ENCODE peak calls at places on chromosomes 7 and 10, in six cellular contexts. One of them, this sample, is unnamed. For H3K4me1, the result is how much of the 10 kb centered on the place peaks cover.

GRCh38 chr10:11472158-11472753 is 139.2 kb downstream of the USP6NL start:
- DNase-seq in CD8-positive, alpha-beta memory T cell: peak
- DNase-seq in neural progenitor cell: peak
- DNase-seq in SJCRH30: peak
- DNase-seq in upper lobe of right lung: no peak
- DNase-seq in mesenchymal stem cell: peak
- DNase-seq in this sample: no peak

GRCh38 chr7:107666804-107667203 is 6.2 kb downstream of the SLC26A4 start:
- DNase-seq in CD8-positive, alpha-beta memory T cell: no peak
- DNase-seq in neural progenitor cell: no peak
- DNase-seq in SJCRH30: no peak
- DNase-seq in upper lobe of right lung: no peak
- DNase-seq in mesenchymal stem cell: no peak
- DNase-seq in this sample: no peak

GRCh38 chr10:71542476-71542875 is 145.8 kb downstream of the CDH23 start:
- DNase-seq in CD8-positive, alpha-beta memory T cell: no peak
- DNase-seq in neural progenitor cell: no peak
- DNase-seq in SJCRH30: no peak
- DNase-seq in upper lobe of right lung: no peak
- DNase-seq in mesenchymal stem cell: no peak
- DNase-seq in this sample: no peak

GRCh38 chr7:116802784-116803183 is 59.6 kb upstream of the CAPZA2 start:
- DNase-seq in CD8-positive, alpha-beta memory T cell: no peak
- DNase-seq in neural progenitor cell: peak
- DNase-seq in SJCRH30: peak
- DNase-seq in upper lobe of right lung: no peak
- DNase-seq in mesenchymal stem cell: peak
- DNase-seq in this sample: no peak

GRCh38 chr7:121041516-121042148 is 53.1 kb downstream of the CPED1 start:
- DNase-seq in CD8-positive, alpha-beta memory T cell: no peak
- DNase-seq in neural progenitor cell: no peak
- DNase-seq in SJCRH30: peak
- DNase-seq in upper lobe of right lung: no peak
- DNase-seq in mesenchymal stem cell: no peak
- DNase-seq in this sample: no peak

GRCh38 chr7:11833431-11833830 is 1.4 kb upstream of the THSD7A start:
- DNase-seq in CD8-positive, alpha-beta memory T cell: no peak
- DNase-seq in neural progenitor cell: peak
- DNase-seq in SJCRH30: peak
- DNase-seq in upper lobe of right lung: no peak
- DNase-seq in mesenchymal stem cell: no peak
- DNase-seq in this sample: no peak

GRCh38 chr10:49135575-49136313 is 1.9 kb upstream of the FAM170B start:
- DNase-seq in CD8-positive, alpha-beta memory T cell: no peak
- DNase-seq in neural progenitor cell: no peak
- DNase-seq in SJCRH30: no peak
- DNase-seq in upper lobe of right lung: no peak
- DNase-seq in mesenchymal stem cell: peak
- DNase-seq in this sample: no peak

GRCh38 chr10:22849077-22849810 is 78.6 kb upstream of the ARMC3 start:
- DNase-seq in CD8-positive, alpha-beta memory T cell: no peak
- DNase-seq in neural progenitor cell: no peak
- DNase-seq in SJCRH30: peak
- DNase-seq in upper lobe of right lung: peak
- DNase-seq in mesenchymal stem cell: no peak
- DNase-seq in this sample: no peak

GRCh38 chr10:125134483-125134848 is 25.9 kb downstream of the CTBP2 start:
- DNase-seq in CD8-positive, alpha-beta memory T cell: no peak
- DNase-seq in neural progenitor cell: no peak
- DNase-seq in SJCRH30: no peak
- DNase-seq in upper lobe of right lung: peak
- DNase-seq in mesenchymal stem cell: no peak
- DNase-seq in this sample: no peak

GRCh38 chr10:88949912-88950664 is 2.5 kb downstream of the ACTA2 start:
- DNase-seq in CD8-positive, alpha-beta memory T cell: no peak
- DNase-seq in neural progenitor cell: no peak
- DNase-seq in SJCRH30: no peak
- DNase-seq in upper lobe of right lung: no peak
- DNase-seq in mesenchymal stem cell: no peak
- DNase-seq in this sample: no peak

GRCh38 chr7:108863221-108863848 is 293.7 kb downstream of the DNAJB9 start:
- DNase-seq in CD8-positive, alpha-beta memory T cell: no peak
- DNase-seq in neural progenitor cell: peak
- DNase-seq in SJCRH30: no peak
- DNase-seq in upper lobe of right lung: no peak
- DNase-seq in mesenchymal stem cell: no peak
- DNase-seq in this sample: no peak

GRCh38 chr7:142697270-142697669 is 52.0 kb upstream of the PRSS1 start:
- DNase-seq in CD8-positive, alpha-beta memory T cell: no peak
- DNase-seq in neural progenitor cell: no peak
- DNase-seq in SJCRH30: no peak
- DNase-seq in upper lobe of right lung: no peak
- DNase-seq in mesenchymal stem cell: no peak
- DNase-seq in this sample: no peak

GRCh38 chr7:118072893-118073674 is 110.9 kb upstream of the LSM8 start:
- DNase-seq in CD8-positive, alpha-beta memory T cell: no peak
- DNase-seq in neural progenitor cell: no peak
- DNase-seq in SJCRH30: no peak
- DNase-seq in upper lobe of right lung: no peak
- DNase-seq in mesenchymal stem cell: no peak
- DNase-seq in this sample: no peak

GRCh38 chr7:137932881-137933269 is 69.0 kb downstream of the CREB3L2 start:
- DNase-seq in CD8-positive, alpha-beta memory T cell: no peak
- DNase-seq in neural progenitor cell: no peak
- DNase-seq in SJCRH30: no peak
- DNase-seq in upper lobe of right lung: no peak
- DNase-seq in mesenchymal stem cell: peak
- DNase-seq in this sample: no peak

GRCh38 chr10:93917064-93917391 is 23.2 kb downstream of the SLC35G1 start:
- DNase-seq in CD8-positive, alpha-beta memory T cell: no peak
- DNase-seq in neural progenitor cell: no peak
- DNase-seq in SJCRH30: no peak
- DNase-seq in upper lobe of right lung: no peak
- DNase-seq in mesenchymal stem cell: no peak
- DNase-seq in this sample: no peak

GRCh38 chr10:124321433-124322072 is 97.2 kb downstream of the OAT start:
- DNase-seq in CD8-positive, alpha-beta memory T cell: no peak
- DNase-seq in neural progenitor cell: no peak
- DNase-seq in SJCRH30: no peak
- DNase-seq in upper lobe of right lung: peak
- DNase-seq in mesenchymal stem cell: no peak
- DNase-seq in this sample: no peak

GRCh38 chr7:90251304-90251635 is 6.3 kb downstream of the CFAP69 start:
- DNase-seq in CD8-positive, alpha-beta memory T cell: no peak
- DNase-seq in neural progenitor cell: no peak
- DNase-seq in SJCRH30: no peak
- DNase-seq in upper lobe of right lung: no peak
- DNase-seq in mesenchymal stem cell: no peak
- DNase-seq in this sample: no peak

GRCh38 chr7:32204361-32205018 is 134.3 kb upstream of the PDE1C start:
- DNase-seq in CD8-positive, alpha-beta memory T cell: no peak
- DNase-seq in neural progenitor cell: peak
- DNase-seq in SJCRH30: peak
- DNase-seq in upper lobe of right lung: no peak
- DNase-seq in mesenchymal stem cell: peak
- DNase-seq in this sample: no peak

GRCh38 chr7:127889677-127890076 is 141.6 kb downstream of the LRRC4 start:
- DNase-seq in CD8-positive, alpha-beta memory T cell: no peak
- DNase-seq in neural progenitor cell: no peak
- DNase-seq in SJCRH30: no peak
- DNase-seq in upper lobe of right lung: no peak
- DNase-seq in mesenchymal stem cell: no peak
- DNase-seq in this sample: no peak

GRCh38 chr7:50307368-50308012 is 3.0 kb downstream of the IKZF1 start:
- DNase-seq in CD8-positive, alpha-beta memory T cell: peak
- DNase-seq in neural progenitor cell: peak
- DNase-seq in SJCRH30: no peak
- DNase-seq in upper lobe of right lung: no peak
- DNase-seq in mesenchymal stem cell: no peak
- DNase-seq in this sample: no peak

GRCh38 chr7:148702876-148703670 is 4.4 kb downstream of the CUL1 start:
- DNase-seq in CD8-positive, alpha-beta memory T cell: no peak
- DNase-seq in neural progenitor cell: no peak
- DNase-seq in SJCRH30: no peak
- DNase-seq in upper lobe of right lung: no peak
- DNase-seq in mesenchymal stem cell: no peak
- DNase-seq in this sample: no peak

GRCh38 chr7:2814186-2814530 is 29.9 kb downstream of the GNA12 start:
- DNase-seq in CD8-positive, alpha-beta memory T cell: no peak
- DNase-seq in neural progenitor cell: no peak
- DNase-seq in SJCRH30: no peak
- DNase-seq in upper lobe of right lung: peak
- DNase-seq in mesenchymal stem cell: no peak
- DNase-seq in this sample: no peak
- H3K27ac ChIP-seq in CD8-positive, alpha-beta memory T cell: no peak
- H3K27ac ChIP-seq in neural progenitor cell: no peak
- H3K27ac ChIP-seq in SJCRH30: no peak
- H3K27ac ChIP-seq in upper lobe of right lung: no peak
- H3K27ac ChIP-seq in mesenchymal stem cell: peak
- H3K27ac ChIP-seq in this sample: no peak

GRCh38 chr10:84177541-84178386 is 4.2 kb downstream of the GPR15LG start:
- DNase-seq in CD8-positive, alpha-beta memory T cell: peak
- DNase-seq in neural progenitor cell: no peak
- DNase-seq in SJCRH30: no peak
- DNase-seq in upper lobe of right lung: no peak
- DNase-seq in mesenchymal stem cell: no peak
- DNase-seq in this sample: no peak

GRCh38 chr10:84184517-84184916 is 9.8 kb upstream of the CDHR1 start:
- DNase-seq in CD8-positive, alpha-beta memory T cell: no peak
- DNase-seq in neural progenitor cell: no peak
- DNase-seq in SJCRH30: no peak
- DNase-seq in upper lobe of right lung: no peak
- DNase-seq in mesenchymal stem cell: no peak
- DNase-seq in this sample: no peak

GRCh38 chr10:84179059-84179710 is 5.6 kb downstream of the GPR15LG start:
- DNase-seq in CD8-positive, alpha-beta memory T cell: peak
- DNase-seq in neural progenitor cell: no peak
- DNase-seq in SJCRH30: no peak
- DNase-seq in upper lobe of right lung: no peak
- DNase-seq in mesenchymal stem cell: peak
- DNase-seq in this sample: peak

GRCh38 chr10:84178387-84178697 is 4.7 kb downstream of the GPR15LG start:
- DNase-seq in CD8-positive, alpha-beta memory T cell: no peak
- DNase-seq in neural progenitor cell: no peak
- DNase-seq in SJCRH30: no peak
- DNase-seq in upper lobe of right lung: no peak
- DNase-seq in mesenchymal stem cell: no peak
- DNase-seq in this sample: no peak

GRCh38 chr10:84181631-84182030 is 8.0 kb downstream of the GPR15LG start:
- DNase-seq in CD8-positive, alpha-beta memory T cell: no peak
- DNase-seq in neural progenitor cell: no peak
- DNase-seq in SJCRH30: no peak
- DNase-seq in upper lobe of right lung: no peak
- DNase-seq in mesenchymal stem cell: no peak
- DNase-seq in this sample: no peak
- H3K4me1 ChIP-seq in CD8-positive, alpha-beta memory T cell: under half
- H3K4me1 ChIP-seq in neural progenitor cell: under half
- H3K4me1 ChIP-seq in SJCRH30: under half
- H3K4me1 ChIP-seq in upper lobe of right lung: under half
- H3K4me1 ChIP-seq in mesenchymal stem cell: under half
- H3K4me1 ChIP-seq in this sample: under half

DNA sequence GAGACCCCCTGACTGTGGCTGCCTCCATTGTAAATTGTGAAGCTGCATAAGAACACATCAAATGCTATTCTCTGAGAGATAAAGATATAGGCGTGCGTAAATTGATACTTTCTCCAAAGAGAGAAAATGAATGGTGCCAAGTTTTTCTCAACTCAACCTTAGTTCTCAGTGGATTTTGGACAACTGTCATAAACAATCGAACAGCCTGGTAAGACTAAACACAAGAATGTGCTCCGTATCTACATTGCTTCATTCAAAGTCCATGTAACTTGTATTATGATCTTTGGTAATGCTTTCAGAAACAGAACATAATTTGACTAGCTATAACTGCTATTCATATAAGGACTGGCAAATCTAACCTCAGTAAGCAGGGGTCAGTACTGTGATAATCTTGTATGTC is 429.1 kb downstream of the SEMA3D start:
- DNase-seq in CD8-positive, alpha-beta memory T cell: no peak
- DNase-seq in neural progenitor cell: no peak
- DNase-seq in SJCRH30: no peak
- DNase-seq in upper lobe of right lung: no peak
- DNase-seq in mesenchymal stem cell: no peak
- DNase-seq in this sample: no peak
- H3K4me3 ChIP-seq in CD8-positive, alpha-beta memory T cell: no peak
- H3K4me3 ChIP-seq in neural progenitor cell: no peak
- H3K4me3 ChIP-seq in SJCRH30: no peak
- H3K4me3 ChIP-seq in upper lobe of right lung: no peak
- H3K4me3 ChIP-seq in mesenchymal stem cell: no peak
- H3K4me3 ChIP-seq in this sample: no peak

DNA sequence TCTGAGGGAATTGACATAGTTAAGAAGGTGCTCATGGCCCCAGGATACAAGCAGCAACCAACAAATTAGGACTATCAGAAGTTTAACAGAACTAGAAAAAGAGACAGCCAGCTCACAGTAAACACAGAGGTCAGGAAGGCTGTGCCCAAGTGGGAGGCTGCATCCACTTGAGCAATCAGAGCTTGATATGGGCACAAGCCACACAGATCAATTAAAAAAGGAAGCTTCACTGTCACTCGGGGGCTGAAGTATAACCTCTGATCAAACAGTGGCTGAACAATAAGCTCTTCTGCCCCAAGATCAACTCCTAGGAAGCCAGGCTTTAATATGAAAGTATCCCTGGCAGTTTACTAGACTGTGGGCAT is 40.0 kb downstream of the ZNF438 start:
- DNase-seq in CD8-positive, alpha-beta memory T cell: no peak
- DNase-seq in neural progenitor cell: no peak
- DNase-seq in SJCRH30: no peak
- DNase-seq in upper lobe of right lung: no peak
- DNase-seq in mesenchymal stem cell: no peak
- DNase-seq in this sample: no peak
- H3K27ac ChIP-seq in CD8-positive, alpha-beta memory T cell: no peak
- H3K27ac ChIP-seq in neural progenitor cell: no peak
- H3K27ac ChIP-seq in SJCRH30: no peak
- H3K27ac ChIP-seq in upper lobe of right lung: peak
- H3K27ac ChIP-seq in mesenchymal stem cell: no peak
- H3K27ac ChIP-seq in this sample: no peak

This sample was measured in RWPE2.